ENCODE peak calls at places on chromosome 6, in seven cellular contexts. R is sigmoid colon, B is adrenal gland, J is body of pancreas, W is upper lobe of left lung, Q is suprapubic skin, X is stomach. S is an unnamed sample.

GRCh38 chr6:101907356-101908217 is 514.1 kb downstream of the GRIK2 start:
- DNase-seq in R (no peak), W (no peak), B (no peak), J (no peak), X (no peak), Q (no peak), S (no peak)

GRCh38 chr6:147709396-147710272 is 201.1 kb downstream of the SAMD5 start:
- DNase-seq in B (no peak), J (no peak), Q (no peak), X (no peak), W (no peak), R (no peak), S (no peak)

GRCh38 chr6:33706136-33706725 is 5.3 kb downstream of the UQCC2 start:
- DNase-seq in R (peak), Q (no peak), W (no peak), J (no peak), X (no peak), B (no peak), S (no peak)

GRCh38 chr6:1608976-1609661 is 596 bp upstream of the FOXC1 start:
- DNase-seq in Q (peak), W (peak), B (no peak), J (peak), X (no peak), R (peak), S (peak)

GRCh38 chr6:30683137-30683979 is 3.1 kb downstream of the PPP1R18 start:
- DNase-seq in X (no peak), W (no peak), Q (no peak), B (no peak), J (no peak), R (peak), S (no peak)

GRCh38 chr6:84967389-84967788 is 203.0 kb upstream of the TBX18 start:
- DNase-seq in B (no peak), J (peak), R (no peak), X (no peak), W (no peak), Q (no peak), S (no peak)

GRCh38 chr6:128024976-128025375 is 124.1 kb upstream of the THEMIS start:
- DNase-seq in B (no peak), W (no peak), X (no peak), R (no peak), Q (no peak), J (no peak), S (no peak)

GRCh38 chr6:139577991-139578604 is 203.7 kb upstream of the CITED2 start:
- DNase-seq in Q (no peak), R (no peak), J (no peak), W (no peak), B (no peak), X (no peak), S (no peak)

GRCh38 chr6:107698146-107698545 is 126.0 kb downstream of the SCML4 start:
- DNase-seq in B (peak), Q (no peak), R (no peak), J (no peak), W (no peak), X (no peak), S (peak)

GRCh38 chr6:38117281-38117680 is 297.8 kb downstream of the ZFAND3 start:
- DNase-seq in Q (no peak), R (no peak), W (no peak), B (no peak), J (no peak), X (no peak), S (no peak)

GRCh38 chr6:71248306-71248705 is 40.3 kb upstream of the OGFRL1 start:
- DNase-seq in W (no peak), J (no peak), B (no peak), R (no peak), X (no peak), Q (no peak), S (no peak)

GRCh38 chr6:169890049-169890448 is 138.6 kb downstream of the ERMARD start:
- DNase-seq in R (no peak), B (no peak), W (no peak), X (no peak), J (no peak), Q (no peak), S (no peak)

GRCh38 chr6:43445576-43445975 is 9.8 kb downstream of the DLK2 start:
- DNase-seq in B (no peak), Q (no peak), R (no peak), J (no peak), W (peak), X (no peak), S (no peak)

GRCh38 chr6:35948725-35949124 is 27.8 kb upstream of the SRPK1 start:
- DNase-seq in Q (no peak), R (no peak), W (no peak), B (no peak), X (no peak), J (no peak), S (no peak)

GRCh38 chr6:162713926-162714759 is 13.4 kb downstream of the PRKN start:
- DNase-seq in J (no peak), B (no peak), Q (no peak), R (no peak), X (no peak), W (no peak), S (no peak)

GRCh38 chr6:40947876-40948514 is 91.0 kb downstream of the UNC5CL start:
- DNase-seq in Q (no peak), W (no peak), J (no peak), B (no peak), X (no peak), R (no peak), S (no peak)

GRCh38 chr6:109676724-109677123 is 14.3 kb downstream of the AK9 start:
- DNase-seq in W (no peak), X (no peak), J (no peak), B (no peak), Q (no peak), R (no peak), S (no peak)

GRCh38 chr6:166988674-166989201 is 10.5 kb upstream of the CEP43 start:
- DNase-seq in W (no peak), B (no peak), X (no peak), R (no peak), Q (no peak), J (no peak), S (no peak)

GRCh38 chr6:154298297-154298696 is 58.3 kb downstream of the IPCEF1 start:
- DNase-seq in B (no peak), J (no peak), R (no peak), W (no peak), X (no peak), Q (no peak), S (no peak)

GRCh38 chr6:95325858-95326257 is 251.5 kb upstream of the MANEA start:
- DNase-seq in Q (no peak), J (no peak), R (no peak), B (no peak), X (no peak), W (no peak), S (no peak)

GRCh38 chr6:170049641-170050491 is 241.0 kb downstream of the DLL1 start:
- DNase-seq in J (peak), W (peak), R (peak), Q (peak), B (peak), X (peak), S (peak)

GRCh38 chr6:29561618-29562181 is 2.2 kb upstream of the UBD start:
- DNase-seq in X (no peak), Q (no peak), R (no peak), B (no peak), J (no peak), W (no peak), S (no peak)

GRCh38 chr6:6686748-6687601 is 98.5 kb downstream of the LY86 start:
- DNase-seq in Q (peak), X (peak), W (peak), B (peak), R (peak), J (peak), S (peak)

GRCh38 chr6:29319931-29320330 is 18.4 kb downstream of the OR14J1 start:
- DNase-seq in W (no peak), B (no peak), Q (no peak), X (no peak), R (no peak), J (no peak), S (no peak)

DNA sequence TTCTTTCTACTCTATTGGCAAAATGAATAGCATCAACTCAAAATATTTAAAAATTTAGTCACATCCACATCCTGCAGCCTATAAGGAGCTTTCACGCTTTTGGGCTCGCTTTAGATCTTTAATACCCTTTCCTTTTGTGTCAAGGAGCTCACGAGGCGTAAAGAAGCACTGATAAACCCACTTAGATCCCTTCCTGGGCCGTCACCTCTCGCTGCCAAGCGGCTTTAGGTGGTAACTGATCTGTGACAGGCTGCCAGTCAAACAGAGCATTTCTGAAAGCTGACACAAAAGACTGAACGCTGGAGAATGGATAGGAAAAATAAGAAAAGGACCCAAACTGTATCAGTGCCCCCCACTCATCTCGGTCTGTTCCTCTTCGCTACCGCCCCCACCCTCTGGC is 385.7 kb upstream of the MMS22L start:
- DNase-seq in J (no peak), Q (no peak), B (no peak), W (no peak), X (no peak), R (no peak), S (no peak)
- H3K4me3 ChIP-seq in J (no peak), Q (no peak), B (no peak), W (no peak), X (no peak), R (no peak), S (no peak)

GRCh38 chr6:106162926-106163325 is 76.8 kb downstream of the PRDM1 start:
- DNase-seq in R (no peak), Q (no peak), B (no peak), X (no peak), W (no peak), J (no peak), S (no peak)

GRCh38 chr6:106161475-106161874 is 75.3 kb downstream of the PRDM1 start:
- DNase-seq in W (no peak), J (no peak), Q (no peak), R (no peak), X (no peak), B (no peak), S (no peak)

GRCh38 chr6:106161893-106162292 is 75.8 kb downstream of the PRDM1 start:
- DNase-seq in B (no peak), R (no peak), X (no peak), W (no peak), Q (no peak), J (no peak), S (no peak)

GRCh38 chr6:106163966-106164877 is 78.1 kb downstream of the PRDM1 start:
- DNase-seq in W (peak), J (peak), Q (peak), X (no peak), R (peak), B (peak), S (peak)

GRCh38 chr6:106163446-106163965 is 77.4 kb downstream of the PRDM1 start:
- DNase-seq in Q (no peak), W (no peak), X (no peak), J (peak), B (peak), R (no peak), S (peak)
- TF ChIP-seq CTCF in Q (no peak), W (no peak), X (no peak), J (no peak), B (peak), R (no peak), S (no peak)

GRCh38 chr6:144063744-144064401 is 31.5 kb downstream of the SF3B5 start:
- DNase-seq in J (peak), Q (peak), W (peak), R (peak), B (peak), X (peak), S (peak)
- TF ChIP-seq POLR2A in J (peak), Q (peak), W (peak), R (peak), B (peak), X (peak), S (no peak)

DNA sequence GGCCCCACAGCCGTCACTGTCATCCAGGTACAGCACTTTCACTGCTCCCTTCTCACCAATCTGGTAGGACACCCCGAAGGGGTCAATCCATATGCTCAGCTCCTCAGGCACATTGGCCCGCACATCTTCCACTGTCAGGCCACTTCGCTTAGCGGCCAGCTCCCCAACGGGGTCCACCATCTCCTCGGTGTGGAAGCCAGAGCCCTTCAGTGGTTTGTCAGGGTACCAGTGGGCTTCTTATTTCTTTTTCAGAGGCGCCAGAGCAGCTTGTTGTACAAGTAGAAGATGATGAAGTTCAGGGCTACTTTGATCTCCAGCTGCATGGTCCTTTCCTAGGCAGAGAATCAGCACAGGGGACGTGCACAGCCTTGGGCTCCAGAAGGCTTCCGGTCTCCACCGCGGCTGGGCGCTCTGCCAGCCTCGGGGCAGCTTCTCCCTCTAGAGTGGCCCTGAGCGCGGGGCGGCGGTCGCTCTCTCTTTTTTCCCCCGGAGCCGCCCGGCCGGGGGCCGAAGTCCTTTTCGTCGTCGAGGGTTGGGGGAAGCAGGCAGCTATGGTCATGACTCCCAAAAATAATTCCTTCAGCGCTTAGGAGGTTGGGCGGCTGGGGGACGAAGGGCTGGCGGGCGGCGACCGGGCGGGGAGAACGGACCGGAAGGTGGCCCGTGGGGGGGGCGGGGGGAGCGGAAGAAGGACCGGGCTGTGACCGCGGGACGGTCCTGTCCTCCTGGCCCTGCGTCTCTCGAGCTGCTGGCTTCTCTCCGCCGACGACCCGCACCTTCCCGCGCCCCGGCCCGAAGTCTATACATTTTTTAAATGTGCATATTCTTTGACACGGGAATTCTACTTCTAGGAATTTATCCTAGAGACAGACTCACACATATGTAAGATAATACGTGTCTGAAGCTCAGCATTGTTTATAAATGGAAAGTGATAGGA is 6.5 kb upstream of the ZSCAN9 start:
- DNase-seq in W (peak), J (peak), Q (peak), B (peak), R (peak), X (peak), S (peak)
- H3K4me3 ChIP-seq in W (peak), J (peak), Q (peak), B (peak), R (peak), X (peak), S (peak)

GRCh38 chr6:3977875-3978711 is 100.8 kb downstream of the FAM217A start:
- DNase-seq in X (no peak), J (peak), B (peak), W (no peak), R (peak), Q (no peak), S (no peak)
- TF ChIP-seq CTCF in X (peak), J (peak), B (peak), W (peak), R (peak), Q (peak), S (no peak)

GRCh38 chr6:151391471-151392428 is at the start of gene ZBTB2:
- DNase-seq in R (peak), B (peak), J (peak), Q (peak), W (peak), X (peak), S (peak)
- TF ChIP-seq POLR2A in R (no peak), B (peak), J (peak), Q (no peak), W (peak), X (no peak), S (no peak)